ENCODE peak calls at places on chromosomes 7 and 10, in ten cellular contexts. F, Q, S, P, Z, K, D, N, Y and B are unnamed samples.

GRCh38 chr7:105219771-105220160 is 169.0 kb downstream of the SRPK2 start:
- DNase-seq in Q (peak), Y (peak), Z (peak), D (no peak), F (peak), N (no peak), P (no peak), S (no peak), K (no peak), B (no peak)

GRCh38 chr10:125056161-125057132 is 103.9 kb downstream of the CTBP2 start:
- DNase-seq in S (no peak), F (no peak), Y (no peak), D (peak), Z (no peak), N (no peak), Q (no peak), K (no peak), P (no peak), B (no peak)

GRCh38 chr7:1539346-1540321 is 9.1 kb downstream of the MAFK start:
- DNase-seq in N (no peak), K (no peak), D (no peak), S (peak), Q (no peak), P (no peak), F (peak), Z (no peak), Y (no peak), B (no peak)

GRCh38 chr7:127996253-127997071 is 34.8 kb downstream of the LRRC4 start:
- DNase-seq in Q (no peak), N (no peak), D (no peak), S (no peak), K (no peak), Z (peak), Y (no peak), F (no peak), P (no peak), B (no peak)

GRCh38 chr10:125611216-125611615 is 71.7 kb downstream of the TEX36 start:
- DNase-seq in F (no peak), K (no peak), D (no peak), Q (no peak), P (no peak), Z (no peak), N (no peak), Y (no peak), S (no peak), B (no peak)

GRCh38 chr7:134515569-134516468 is 11.5 kb upstream of the AKR1B10 start:
- DNase-seq in Q (peak), F (peak), Z (peak), K (no peak), D (no peak), P (peak), S (no peak), N (no peak), Y (peak), B (peak)

GRCh38 chr7:141701489-141702046 is 398 bp downstream of the DENND11 start:
- DNase-seq in S (peak), N (no peak), Q (no peak), K (no peak), D (peak), F (peak), Y (no peak), P (peak), Z (peak), B (no peak)

GRCh38 chr10:111146025-111146640 is 69.3 kb downstream of the ADRA2A start:
- DNase-seq in Y (no peak), N (no peak), Q (no peak), S (no peak), F (no peak), P (no peak), K (no peak), Z (peak), D (no peak), B (no peak)

GRCh38 chr10:78752708-78753107 is 316.1 kb upstream of the ZMIZ1 start:
- DNase-seq in S (no peak), P (no peak), Z (no peak), Q (no peak), N (no peak), Y (no peak), K (no peak), F (peak), D (peak), B (no peak)

GRCh38 chr7:21869785-21870402 is 75.8 kb downstream of the CDCA7L start:
- DNase-seq in Q (no peak), K (no peak), N (no peak), P (no peak), F (peak), Y (no peak), S (no peak), Z (peak), D (no peak), B (no peak)

GRCh38 chr10:15147594-15148392 is 20.7 kb downstream of the NMT2 start:
- DNase-seq in K (no peak), D (no peak), P (no peak), S (no peak), F (no peak), N (no peak), Z (no peak), Y (no peak), Q (no peak), B (no peak)

GRCh38 chr7:108109216-108109908 is 20.8 kb downstream of the LAMB4 start:
- DNase-seq in Z (peak), S (peak), N (no peak), Y (no peak), P (peak), F (peak), Q (no peak), D (no peak), K (no peak), B (no peak)

GRCh38 chr10:102759497-102760210 is 15.9 kb downstream of the WBP1L start:
- DNase-seq in Q (no peak), P (no peak), F (no peak), N (no peak), S (no peak), Z (no peak), K (no peak), Y (no peak), D (no peak), B (no peak)

GRCh38 chr10:130495891-130496642 is 359.9 kb downstream of the GLRX3 start:
- DNase-seq in S (no peak), K (no peak), D (peak), F (peak), Z (peak), Y (no peak), P (no peak), N (no peak), Q (no peak), B (no peak)

GRCh38 chr7:126727930-126728331 is 524.8 kb downstream of the GRM8 start:
- DNase-seq in K (no peak), D (no peak), P (no peak), Q (peak), S (no peak), Y (no peak), F (peak), Z (peak), N (no peak), B (peak)

GRCh38 chr7:135713836-135714470 is 14.0 kb downstream of the SLC13A4 start:
- DNase-seq in S (no peak), P (no peak), Y (no peak), Z (no peak), F (no peak), D (no peak), N (no peak), K (no peak), Q (no peak), B (no peak)

GRCh38 chr10:12720217-12720981 is 281.1 kb downstream of the CCDC3 start:
- DNase-seq in Q (peak), Y (peak), F (peak), S (peak), N (no peak), P (peak), Z (peak), K (peak), D (peak), B (no peak)

GRCh38 chr10:79488303-79488702 is 24.0 kb upstream of the EIF5AL1 start:
- DNase-seq in Y (peak), D (no peak), Q (peak), K (peak), S (peak), N (no peak), F (peak), P (peak), Z (peak), B (peak)

GRCh38 chr7:140039896-140040295 is 22.9 kb downstream of the PARP12 start:
- DNase-seq in N (no peak), S (no peak), Z (no peak), P (no peak), F (no peak), Y (no peak), D (no peak), Q (no peak), K (peak), B (no peak)

GRCh38 chr10:103736044-103736443 is 119.3 kb downstream of the SH3PXD2A start:
- DNase-seq in Q (no peak), Z (no peak), K (no peak), Y (no peak), S (no peak), P (no peak), D (no peak), F (no peak), N (no peak), B (no peak)

GRCh38 chr7:5408777-5409176 is 14.9 kb downstream of the TNRC18 start:
- DNase-seq in P (no peak), Z (peak), S (no peak), Q (no peak), Y (no peak), F (peak), D (no peak), N (no peak), K (no peak), B (no peak)

GRCh38 chr10:74238031-74238431 is 87.0 kb downstream of the ADK start:
- DNase-seq in Z (no peak), D (no peak), Y (peak), Q (no peak), F (peak), S (peak), N (no peak), P (no peak), K (no peak), B (no peak)

GRCh38 chr10:114279886-114280644 is 41.0 kb downstream of the VWA2 start:
- DNase-seq in N (no peak), Y (no peak), Z (no peak), Q (no peak), D (no peak), P (no peak), K (no peak), S (no peak), F (no peak), B (no peak)

GRCh38 chr10:43230101-43230908 is 36.6 kb downstream of the RASGEF1A start:
- DNase-seq in S (no peak), Q (no peak), Y (no peak), P (no peak), F (no peak), K (no peak), Z (no peak), N (no peak), D (peak), B (no peak)

GRCh38 chr10:75233444-75234016 is 2.2 kb downstream of the COMTD1 start:
- DNase-seq in F (no peak), N (no peak), S (no peak), P (no peak), Z (no peak), D (no peak), Q (no peak), K (no peak), Y (no peak), B (no peak)

GRCh38 chr7:82507976-82508677 is 64.5 kb upstream of the CACNA2D1 start:
- DNase-seq in Y (no peak), D (peak), F (no peak), Z (no peak), K (no peak), N (no peak), Q (no peak), S (peak), P (no peak), B (no peak)

GRCh38 chr10:49225218-49225876 is 37.2 kb upstream of the TMEM273 start:
- DNase-seq in N (no peak), D (no peak), Y (no peak), Q (no peak), S (no peak), F (no peak), Z (no peak), K (no peak), P (no peak), B (no peak)

GRCh38 chr10:78332013-78332412 is 298.4 kb downstream of the RPS24 start:
- DNase-seq in Z (no peak), D (no peak), P (no peak), Y (no peak), F (no peak), S (no peak), Q (no peak), K (peak), N (no peak), B (no peak)

GRCh38 chr7:1298051-1298937 is 65.6 kb downstream of the UNCX start:
- DNase-seq in K (no peak), Z (no peak), F (no peak), N (no peak), D (no peak), Q (no peak), S (no peak), P (no peak), Y (no peak), B (no peak)

GRCh38 chr10:11663763-11664555 is 52.5 kb upstream of the USP6NL start:
- DNase-seq in Z (no peak), Q (no peak), F (no peak), S (no peak), D (peak), P (no peak), N (no peak), K (no peak), Y (no peak), B (no peak)

GRCh38 chr7:71459137-71459536 is 327.2 kb downstream of the GALNT17 start:
- DNase-seq in P (no peak), D (no peak), Z (no peak), F (no peak), Y (no peak), Q (no peak), N (no peak), K (no peak), S (no peak), B (no peak)

GRCh38 chr7:116733924-116734591 is 62.1 kb downstream of the MET start:
- DNase-seq in Z (no peak), F (no peak), K (no peak), N (no peak), D (no peak), P (no peak), Y (no peak), Q (no peak), S (no peak), B (no peak)

GRCh38 chr7:127920787-127921438 is 110.3 kb downstream of the LRRC4 start:
- DNase-seq in Y (no peak), S (no peak), N (no peak), Z (peak), P (no peak), K (no peak), F (peak), D (no peak), Q (no peak), B (no peak)

GRCh38 chr7:131103997-131104396 is 223.7 kb upstream of the MKLN1 start:
- DNase-seq in P (no peak), K (no peak), S (no peak), F (peak), Y (peak), D (no peak), Q (no peak), N (no peak), Z (peak), B (no peak)
- TF ChIP-seq CTCF in P (no peak), K (no peak), S (no peak), F (no peak), Y (no peak), D (no peak), Q (no peak), N (no peak), Z (peak), B (no peak)

GRCh38 chr7:35652124-35652523 is 42.8 kb downstream of the HERPUD2 start:
- DNase-seq in F (no peak), Y (no peak), P (no peak), Q (no peak), N (no peak), S (no peak), D (no peak), Z (no peak), K (no peak), B (no peak)

GRCh38 chr7:35658602-35659201 is 36.2 kb downstream of the HERPUD2 start:
- DNase-seq in N (no peak), F (no peak), Q (no peak), K (no peak), P (no peak), S (no peak), D (no peak), Y (no peak), Z (no peak), B (no peak)

GRCh38 chr7:35657125-35657524 is 37.8 kb downstream of the HERPUD2 start:
- DNase-seq in K (no peak), P (no peak), D (no peak), N (no peak), S (no peak), Z (no peak), Y (no peak), F (no peak), Q (no peak), B (no peak)
- TF ChIP-seq CTCF in K (no peak), P (no peak), D (no peak), N (no peak), S (no peak), Z (no peak), Y (no peak), F (no peak), Q (no peak), B (no peak)

GRCh38 chr7:94295805-94296204 is 98.9 kb upstream of the COL1A2 start:
- DNase-seq in Z (peak), Q (no peak), D (no peak), P (peak), S (no peak), K (no peak), Y (peak), F (peak), N (no peak), B (peak)
- TF ChIP-seq CTCF in Z (peak), Q (peak), D (no peak), P (peak), S (no peak), K (peak), Y (peak), F (peak), N (peak), B (peak)

DNA sequence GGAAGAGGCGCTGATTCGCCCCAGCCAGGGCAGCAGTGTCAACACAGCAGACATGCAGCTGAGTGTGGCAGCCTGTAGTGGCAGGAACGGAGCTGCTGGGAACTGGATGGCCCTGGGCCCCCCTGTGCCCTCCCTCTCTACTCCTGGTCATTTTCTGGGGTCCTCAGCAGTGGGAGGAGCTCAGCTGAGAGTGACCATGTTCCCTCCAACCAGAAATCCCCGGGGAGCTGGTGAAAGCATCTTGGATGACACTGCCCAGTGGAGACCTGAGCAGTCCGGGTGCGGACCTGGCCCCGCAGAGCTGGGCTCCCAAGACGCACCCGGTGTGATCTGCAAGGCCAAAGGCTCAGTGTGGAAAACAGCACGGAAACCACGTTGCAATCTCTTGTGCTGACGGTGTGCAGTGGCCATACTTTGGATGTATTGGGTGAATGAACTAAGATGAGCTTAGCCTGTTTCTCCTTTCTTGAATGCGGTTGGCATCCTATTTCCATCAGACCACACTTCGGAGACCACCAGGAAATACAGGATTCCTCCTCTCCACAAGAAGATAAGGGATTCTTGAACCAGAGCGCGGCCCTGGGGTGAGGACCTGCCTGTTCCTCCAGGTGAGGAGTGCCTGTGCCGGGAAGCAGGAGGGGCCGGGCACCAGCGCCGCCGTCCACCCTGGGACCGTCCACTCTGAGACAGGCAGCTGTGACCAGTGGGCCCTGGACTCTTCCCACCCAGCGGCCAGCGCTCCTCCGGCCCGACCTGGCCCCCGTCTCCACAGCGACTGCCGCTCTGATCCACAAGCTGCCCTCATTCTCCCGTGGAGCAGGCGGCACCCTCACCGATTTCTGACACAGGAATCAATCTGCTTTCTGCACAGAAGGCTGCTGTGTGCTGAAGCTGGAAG is 93.5 kb upstream of the DIP2C start:
- DNase-seq in D (no peak), K (peak), Y (no peak), N (no peak), Z (no peak), Q (no peak), P (no peak), S (no peak), F (no peak), B (no peak)
- TF ChIP-seq CTCF in D (no peak), K (no peak), Y (no peak), N (no peak), Z (no peak), Q (no peak), P (no peak), S (no peak), F (no peak), B (no peak)

GRCh38 chr10:67921065-67921464 is 36.6 kb downstream of the SIRT1 start:
- DNase-seq in D (no peak), Q (no peak), P (no peak), Z (no peak), K (no peak), Y (no peak), S (no peak), N (no peak), F (no peak), B (no peak)

GRCh38 chr10:67923551-67923950 is 39.1 kb downstream of the SIRT1 start:
- DNase-seq in S (no peak), D (no peak), F (no peak), N (no peak), Y (no peak), P (no peak), K (no peak), Z (no peak), Q (no peak), B (no peak)

GRCh38 chr10:67926956-67927355 is 42.5 kb downstream of the SIRT1 start:
- DNase-seq in K (no peak), F (no peak), D (no peak), P (no peak), Q (no peak), N (no peak), Z (peak), S (no peak), Y (peak), B (no peak)

GRCh38 chr10:67924136-67924535 is 39.7 kb downstream of the SIRT1 start:
- DNase-seq in Z (no peak), F (no peak), S (no peak), D (no peak), P (no peak), Y (no peak), K (no peak), N (no peak), Q (no peak), B (no peak)

GRCh38 chr10:67925449-67926005 is 41.1 kb downstream of the SIRT1 start:
- DNase-seq in P (no peak), Q (no peak), S (no peak), D (no peak), Z (peak), N (no peak), F (no peak), K (no peak), Y (no peak), B (no peak)
- TF ChIP-seq CTCF in P (no peak), Q (no peak), S (no peak), D (no peak), Z (no peak), N (no peak), F (no peak), K (no peak), Y (no peak), B (no peak)

DNA sequence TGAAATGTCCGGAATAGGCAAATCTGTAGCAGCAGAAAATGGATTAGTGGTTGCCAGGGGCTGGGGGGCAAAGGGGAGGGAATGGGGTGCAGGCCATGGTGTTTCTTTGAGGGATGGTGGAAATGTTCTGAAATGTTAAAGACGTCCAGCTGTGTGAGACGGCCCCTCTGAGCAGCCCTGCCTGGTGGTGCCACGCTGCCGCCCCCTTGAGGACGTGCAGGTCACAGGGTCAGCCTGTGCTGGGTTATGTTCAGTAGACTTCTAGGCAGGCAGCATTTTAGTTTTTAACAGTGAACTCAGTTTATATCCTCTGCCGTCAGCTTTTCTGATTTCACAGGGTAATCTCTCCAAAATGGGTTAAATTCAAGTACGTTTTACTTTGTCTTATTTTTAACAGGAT is 9.4 kb downstream of the NUB1 start:
- DNase-seq in Y (no peak), D (no peak), K (peak), Z (no peak), Q (no peak), N (no peak), S (no peak), F (no peak), P (peak), B (no peak)
- TF ChIP-seq CTCF in Y (no peak), D (no peak), K (no peak), Z (no peak), Q (no peak), N (no peak), S (no peak), F (no peak), P (peak), B (peak)